ENCODE peak calls at places on chromosomes 3 and 15, in nine cellular contexts. F is lung, K is lower lobe of right lung, N is heart right ventricle, A is suprapubic skin, O is K562, U is A549, B is endodermal cell, X is adrenal gland. R is an unnamed sample.
A peak's percentile ranks its signal among the peaks of the same experiment; 100 is the strongest.

GRCh38 chr3:127275287-127275781 is 12.5 kb downstream of the PRR20G start:
- DNase-seq in F (no peak), K (no peak), N (no peak), A (no peak), O (no peak), U (no peak), B (no peak), X (no peak), R (no peak)

GRCh38 chr3:29453278-29453961 is 172.5 kb downstream of the RBMS3 start:
- DNase-seq in F (peak; percentile 38), K (no peak), N (peak; percentile 21), A (no peak), O (no peak), U (no peak), B (no peak), X (peak; percentile 29), R (no peak)

GRCh38 chr15:62020576-62021160 is 39.6 kb downstream of the VPS13C start:
- DNase-seq in F (no peak), K (no peak), N (no peak), A (no peak), O (no peak), U (no peak), B (no peak), X (no peak), R (no peak)

GRCh38 chr3:97699889-97700288 is 64.7 kb upstream of the ARL6 start:
- DNase-seq in F (no peak), K (no peak), N (no peak), A (no peak), O (no peak), U (no peak), B (no peak), X (no peak), R (no peak)

GRCh38 chr3:36991923-36992805 is 767 bp downstream of the EPM2AIP1 start:
- DNase-seq in F (no peak), K (no peak), N (no peak), A (no peak), O (peak; percentile 75), U (peak; percentile 48), B (no peak), X (peak; percentile 24), R (no peak)

GRCh38 chr15:28191832-28192231 is 92.7 kb upstream of the OCA2 start:
- DNase-seq in F (peak; percentile 32), K (peak; percentile 52), N (peak; percentile 54), A (no peak), O (no peak), U (peak; percentile 30), B (peak; percentile 67), X (peak; percentile 72), R (no peak)

GRCh38 chr3:129599607-129600006 is 6.9 kb downstream of the PLXND1 start:
- DNase-seq in F (peak; percentile 56), K (peak; percentile 86), N (no peak), A (no peak), O (peak; percentile 78), U (peak; percentile 47), B (peak; percentile 93), X (peak; percentile 76), R (no peak)

GRCh38 chr3:190076138-190076537 is 44.6 kb downstream of the P3H2 start:
- DNase-seq in F (no peak), K (no peak), N (no peak), A (no peak), O (no peak), U (no peak), B (no peak), X (peak; percentile 43), R (no peak)

DNA sequence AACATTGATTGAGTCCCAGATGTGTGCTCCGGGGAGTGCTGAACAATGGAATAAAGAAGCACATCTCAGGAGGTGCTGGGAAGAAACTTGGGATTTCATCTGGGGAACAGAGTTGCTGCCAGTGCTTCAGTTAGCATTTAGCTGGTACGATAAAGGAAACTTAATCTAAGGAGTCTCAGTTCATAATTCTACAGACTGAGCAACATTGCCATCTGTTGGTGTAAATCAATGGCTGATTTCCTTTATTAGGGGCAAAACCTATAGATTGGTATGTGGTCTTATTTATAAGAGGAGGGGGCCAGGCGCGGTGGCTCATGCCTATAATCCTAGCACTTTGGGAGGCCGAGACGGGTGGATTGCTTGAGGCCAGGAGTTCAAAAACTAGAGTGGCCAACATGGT is 8.9 kb downstream of the MKRN2OS start:
- DNase-seq in F (no peak), K (no peak), N (no peak), A (no peak), O (no peak), U (no peak), B (no peak), X (no peak), R (no peak)
- TF ChIP-seq CTCF in F (no peak), K (no peak), N (no peak), A (no peak), O (no peak), U (no peak), B (peak; percentile 58), X (peak; percentile 35), R (peak; percentile 38)

GRCh38 chr3:11618897-11619296 is 24.8 kb downstream of the VGLL4 start:
- DNase-seq in F (no peak), K (no peak), N (no peak), A (no peak), O (no peak), U (no peak), B (no peak), X (no peak), R (no peak)
- H3K4me1 ChIP-seq in F (peaks cover 20% of the 10 kb centered on the region), K (peaks cover 40% of the 10 kb centered on the region), N (peaks cover 45% of the 10 kb centered on the region), A (peaks cover 60% of the 10 kb centered on the region), O (no peaks in the 10 kb centered on the region), U (peaks cover 10% of the 10 kb centered on the region), B (peaks cover 38% of the 10 kb centered on the region), X (peaks cover 22% of the 10 kb centered on the region), R (no peaks in the 10 kb centered on the region)

GRCh38 chr3:16415911-16416310 is 97.6 kb downstream of the RFTN1 start:
- DNase-seq in F (no peak), K (no peak), N (no peak), A (no peak), O (no peak), U (no peak), B (no peak), X (no peak), R (no peak)
- H3K4me3 ChIP-seq in F (no peak overlapping the region), K (no peak overlapping the region), N (no peak overlapping the region), A (no peak overlapping the region), O (no peak overlapping the region), U (no peak overlapping the region), B (no peak overlapping the region), X (no peak overlapping the region), R (no peak overlapping the region)

GRCh38 chr3:54008744-54009143 is 113.6 kb upstream of the CACNA2D3 start:
- DNase-seq in F (no peak), K (no peak), N (no peak), A (no peak), O (no peak), U (no peak), B (no peak), X (no peak), R (no peak)

GRCh38 chr3:54008099-54008498 is 114.3 kb upstream of the CACNA2D3 start:
- DNase-seq in F (no peak), K (no peak), N (no peak), A (no peak), O (no peak), U (no peak), B (no peak), X (no peak), R (no peak)

GRCh38 chr3:54014067-54014466 is 108.3 kb upstream of the CACNA2D3 start:
- DNase-seq in F (no peak), K (no peak), N (no peak), A (no peak), O (no peak), U (no peak), B (no peak), X (no peak), R (no peak)
- TF ChIP-seq CTCF in F (no peak), K (no peak), N (no peak), A (no peak), O (no peak), U (no peak), B (no peak), X (no peak), R (no peak)

GRCh38 chr15:31325432-31325975 is 1.1 kb upstream of the KLF13 start:
- DNase-seq in F (peak; percentile 71), K (peak; percentile 87), N (peak; percentile 88), A (no peak), O (peak; percentile 13), U (no peak), B (peak; percentile 77), X (no peak), R (peak; percentile 81)

GRCh38 chr15:31325976-31326728 is 483 bp upstream of the KLF13 start:
- DNase-seq in F (peak; percentile 99), K (peak; percentile 99), N (peak; percentile 100), A (peak; percentile 99), O (peak; percentile 97), U (peak; percentile 99), B (peak; percentile 99), X (peak; percentile 99), R (peak; percentile 99)

GRCh38 chr15:31328425-31328998 is 1.9 kb downstream of the KLF13 start:
- DNase-seq in F (no peak), K (peak; percentile 83), N (no peak), A (no peak), O (no peak), U (peak; percentile 30), B (no peak), X (peak; percentile 46), R (no peak)

GRCh38 chr15:31327674-31328424 is 1.2 kb downstream of the KLF13 start:
- DNase-seq in F (peak; percentile 77), K (peak; percentile 87), N (peak; percentile 78), A (no peak), O (peak; percentile 64), U (peak; percentile 40), B (peak; percentile 76), X (peak; percentile 56), R (no peak)

DNA sequence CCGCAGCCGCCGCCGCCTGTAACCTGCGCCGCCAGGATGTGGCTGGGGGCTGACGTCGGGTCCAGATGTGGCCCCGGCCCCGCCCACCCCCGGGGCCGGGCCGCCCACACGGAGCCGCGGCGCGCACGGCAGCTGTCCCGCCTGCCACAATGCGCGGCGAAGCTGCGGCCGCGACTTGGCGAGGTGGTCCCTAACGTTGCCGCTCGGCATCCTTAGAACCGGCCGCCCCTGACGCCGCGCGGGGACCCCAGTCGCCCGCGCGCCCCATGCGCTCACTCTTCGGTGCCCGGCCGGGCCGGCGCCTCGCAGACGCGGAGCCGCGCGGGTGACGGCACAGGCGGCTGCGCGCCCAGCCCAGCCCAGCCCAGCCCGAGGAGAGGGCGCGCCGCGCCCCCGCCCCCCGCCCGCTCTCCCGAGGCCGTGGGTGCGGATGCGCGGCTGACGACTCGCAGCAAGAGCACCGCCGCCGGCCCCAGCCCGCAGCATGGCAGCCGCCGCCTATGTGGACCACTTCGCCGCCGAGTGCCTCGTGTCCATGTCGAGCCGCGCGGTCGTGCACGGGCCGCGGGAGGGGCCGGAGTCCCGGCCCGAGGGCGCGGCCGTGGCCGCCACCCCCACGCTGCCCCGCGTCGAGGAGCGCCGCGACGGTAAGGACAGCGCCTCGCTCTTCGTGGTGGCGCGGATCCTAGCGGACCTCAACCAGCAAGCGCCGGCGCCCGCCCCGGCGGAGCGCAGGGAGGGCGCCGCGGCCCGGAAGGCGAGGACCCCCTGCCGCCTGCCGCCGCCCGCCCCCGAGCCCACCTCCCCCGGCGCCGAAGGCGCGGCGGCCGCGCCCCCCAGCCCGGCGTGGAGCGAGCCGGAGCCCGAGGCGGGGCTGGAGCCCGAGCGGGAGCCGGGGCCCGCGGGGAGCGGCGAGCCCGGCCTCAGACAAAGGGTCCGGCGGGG is at the start of gene KLF13:
- DNase-seq in F (peak; percentile 65), K (peak; percentile 85), N (peak; percentile 79), A (no peak), O (peak; percentile 55), U (peak; percentile 74), B (peak; percentile 79), X (peak; percentile 68), R (no peak)
- H3K4me1 ChIP-seq in F (peaks cover 17% of the 10 kb centered on the region), K (peaks cover 48% of the 10 kb centered on the region), N (peaks cover 45% of the 10 kb centered on the region), A (peaks cover 44% of the 10 kb centered on the region), O (peaks cover 3% of the 10 kb centered on the region), U (peaks cover 24% of the 10 kb centered on the region), B (no peaks in the 10 kb centered on the region), X (peaks cover 13% of the 10 kb centered on the region), R (no peaks in the 10 kb centered on the region)